ENCODE peak calls at places on chromosomes 2 and 18, in eight cellular contexts. One of them, this sample, is unnamed.

GRCh38 chr2:74703373-74703772 is 49.3 kb downstream of the SEMA4F start:
- DNase-seq in transverse colon: no peak
- DNase-seq in spleen: no peak
- DNase-seq in breast epithelium: no peak
- DNase-seq in K562: no peak
- DNase-seq in HCT116: no peak
- DNase-seq in suprapubic skin: no peak
- DNase-seq in endothelial cell of umbilical vein: no peak
- DNase-seq in this sample: no peak

GRCh38 chr2:134411828-134412638 is 158.2 kb downstream of the MGAT5 start:
- DNase-seq in transverse colon: peak
- DNase-seq in spleen: peak
- DNase-seq in breast epithelium: no peak
- DNase-seq in K562: peak
- DNase-seq in HCT116: peak
- DNase-seq in suprapubic skin: no peak
- DNase-seq in endothelial cell of umbilical vein: peak
- DNase-seq in this sample: peak

GRCh38 chr2:19738707-19739106 is 163.1 kb downstream of the TTC32 start:
- DNase-seq in transverse colon: peak
- DNase-seq in spleen: no peak
- DNase-seq in breast epithelium: no peak
- DNase-seq in K562: no peak
- DNase-seq in HCT116: no peak
- DNase-seq in suprapubic skin: peak
- DNase-seq in endothelial cell of umbilical vein: no peak
- DNase-seq in this sample: no peak

GRCh38 chr2:128798502-128799283 is 480.0 kb upstream of the HS6ST1 start:
- DNase-seq in transverse colon: no peak
- DNase-seq in spleen: no peak
- DNase-seq in breast epithelium: no peak
- DNase-seq in K562: no peak
- DNase-seq in HCT116: no peak
- DNase-seq in suprapubic skin: peak
- DNase-seq in endothelial cell of umbilical vein: no peak
- DNase-seq in this sample: no peak

GRCh38 chr2:75130171-75130570 is 69.1 kb downstream of the TACR1 start:
- DNase-seq in transverse colon: no peak
- DNase-seq in spleen: no peak
- DNase-seq in breast epithelium: no peak
- DNase-seq in K562: no peak
- DNase-seq in HCT116: no peak
- DNase-seq in suprapubic skin: no peak
- DNase-seq in endothelial cell of umbilical vein: no peak
- DNase-seq in this sample: no peak

GRCh38 chr18:13710460-13710859 is 15.9 kb downstream of the FAM210A start:
- DNase-seq in transverse colon: no peak
- DNase-seq in spleen: no peak
- DNase-seq in breast epithelium: no peak
- DNase-seq in K562: no peak
- DNase-seq in HCT116: peak
- DNase-seq in suprapubic skin: no peak
- DNase-seq in endothelial cell of umbilical vein: no peak
- DNase-seq in this sample: no peak

GRCh38 chr2:128635361-128635900 is 316.8 kb upstream of the HS6ST1 start:
- DNase-seq in transverse colon: no peak
- DNase-seq in spleen: peak
- DNase-seq in breast epithelium: peak
- DNase-seq in K562: no peak
- DNase-seq in HCT116: no peak
- DNase-seq in suprapubic skin: peak
- DNase-seq in endothelial cell of umbilical vein: no peak
- DNase-seq in this sample: no peak

GRCh38 chr2:173101687-173102086 is 26.0 kb downstream of the MAP3K20 start:
- DNase-seq in transverse colon: no peak
- DNase-seq in spleen: no peak
- DNase-seq in breast epithelium: no peak
- DNase-seq in K562: no peak
- DNase-seq in HCT116: no peak
- DNase-seq in suprapubic skin: no peak
- DNase-seq in endothelial cell of umbilical vein: no peak
- DNase-seq in this sample: no peak

GRCh38 chr2:132654968-132655367 is 15.0 kb downstream of the LYPD1 start:
- DNase-seq in transverse colon: no peak
- DNase-seq in spleen: no peak
- DNase-seq in breast epithelium: no peak
- DNase-seq in K562: no peak
- DNase-seq in HCT116: no peak
- DNase-seq in suprapubic skin: no peak
- DNase-seq in endothelial cell of umbilical vein: no peak
- DNase-seq in this sample: no peak

GRCh38 chr18:12015697-12016062 is 34.4 kb downstream of the IMPA2 start:
- DNase-seq in transverse colon: peak
- DNase-seq in spleen: peak
- DNase-seq in breast epithelium: no peak
- DNase-seq in K562: no peak
- DNase-seq in HCT116: no peak
- DNase-seq in suprapubic skin: no peak
- DNase-seq in endothelial cell of umbilical vein: peak
- DNase-seq in this sample: peak

GRCh38 chr2:130261970-130262760 is 63.9 kb upstream of the TUBA3E start:
- DNase-seq in transverse colon: no peak
- DNase-seq in spleen: no peak
- DNase-seq in breast epithelium: no peak
- DNase-seq in K562: no peak
- DNase-seq in HCT116: no peak
- DNase-seq in suprapubic skin: no peak
- DNase-seq in endothelial cell of umbilical vein: no peak
- DNase-seq in this sample: no peak

GRCh38 chr2:64204006-64204632 is 59.9 kb upstream of the PELI1 start:
- DNase-seq in transverse colon: peak
- DNase-seq in spleen: peak
- DNase-seq in breast epithelium: no peak
- DNase-seq in K562: no peak
- DNase-seq in HCT116: no peak
- DNase-seq in suprapubic skin: peak
- DNase-seq in endothelial cell of umbilical vein: peak
- DNase-seq in this sample: no peak

GRCh38 chr2:18311413-18311812 is 249.0 kb downstream of the RDH14 start:
- DNase-seq in transverse colon: no peak
- DNase-seq in spleen: no peak
- DNase-seq in breast epithelium: no peak
- DNase-seq in K562: no peak
- DNase-seq in HCT116: no peak
- DNase-seq in suprapubic skin: no peak
- DNase-seq in endothelial cell of umbilical vein: no peak
- DNase-seq in this sample: peak

DNA sequence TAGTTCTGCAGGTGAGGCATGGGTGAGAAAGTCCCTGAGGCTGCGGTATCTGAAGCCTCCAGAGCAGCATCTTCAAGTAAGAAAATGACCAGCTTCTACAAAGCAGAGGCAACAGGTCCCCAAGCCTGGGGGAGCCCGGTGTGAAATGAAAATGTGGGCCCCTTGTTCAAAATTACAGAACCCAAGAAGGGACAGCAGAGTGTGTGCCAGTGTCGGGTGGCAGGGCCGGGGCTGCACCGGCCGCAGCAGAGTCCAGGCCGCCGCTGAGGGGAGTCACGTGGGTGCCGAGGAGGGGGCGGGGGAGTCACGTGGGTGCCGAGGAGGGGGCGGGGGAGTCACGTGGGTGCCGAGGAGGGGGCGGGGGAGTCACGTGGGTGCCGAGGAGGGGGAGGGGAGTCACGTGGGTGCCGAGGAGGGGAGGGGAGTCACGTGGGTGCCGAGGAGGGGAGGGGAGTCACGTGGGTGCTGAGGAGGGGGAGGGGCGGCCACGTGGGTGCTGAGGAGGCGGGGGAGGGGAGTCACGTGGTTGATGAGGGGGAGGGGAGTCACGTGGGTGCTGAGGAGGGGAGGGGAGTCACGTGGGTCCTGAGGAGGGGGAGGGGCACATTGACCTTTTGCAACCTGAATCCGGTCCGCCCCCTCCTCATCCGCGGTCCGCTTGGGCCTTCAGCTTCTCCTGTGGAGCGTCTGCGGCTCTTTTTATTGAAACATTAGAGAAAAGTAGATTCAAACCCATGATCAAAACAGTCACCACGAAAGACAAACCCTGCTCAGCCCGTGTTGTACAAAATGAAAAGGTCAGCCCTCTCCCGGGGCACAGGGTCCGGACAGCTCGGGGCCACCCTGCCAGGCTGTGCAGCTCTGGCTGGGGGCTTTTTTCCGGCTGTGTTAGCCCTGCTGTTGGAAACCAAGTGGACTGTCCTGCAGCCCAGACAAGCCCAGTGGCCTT is 10.4 kb downstream of the COLEC11 start:
- DNase-seq in transverse colon: no peak
- DNase-seq in spleen: peak
- DNase-seq in breast epithelium: no peak
- DNase-seq in K562: peak
- DNase-seq in HCT116: peak
- DNase-seq in suprapubic skin: peak
- DNase-seq in endothelial cell of umbilical vein: no peak
- DNase-seq in this sample: no peak
- H3K27ac ChIP-seq in transverse colon: no peak
- H3K27ac ChIP-seq in spleen: peak
- H3K27ac ChIP-seq in breast epithelium: peak
- H3K27ac ChIP-seq in K562: peak
- H3K27ac ChIP-seq in HCT116: peak
- H3K27ac ChIP-seq in suprapubic skin: no peak
- H3K27ac ChIP-seq in endothelial cell of umbilical vein: no peak
- H3K27ac ChIP-seq in this sample: no peak

GRCh38 chr2:97870396-97870843 is 125.3 kb downstream of the TMEM131 start:
- DNase-seq in transverse colon: no peak
- DNase-seq in spleen: no peak
- DNase-seq in breast epithelium: no peak
- DNase-seq in K562: peak
- DNase-seq in HCT116: peak
- DNase-seq in suprapubic skin: no peak
- DNase-seq in endothelial cell of umbilical vein: peak
- DNase-seq in this sample: no peak
- TF ChIP-seq POLR2AphosphoS5 in transverse colon: no peak
- TF ChIP-seq POLR2AphosphoS5 in spleen: no peak
- TF ChIP-seq POLR2AphosphoS5 in breast epithelium: no peak
- TF ChIP-seq POLR2AphosphoS5 in K562: no peak
- TF ChIP-seq POLR2AphosphoS5 in HCT116: peak
- TF ChIP-seq POLR2AphosphoS5 in suprapubic skin: peak
- TF ChIP-seq POLR2AphosphoS5 in endothelial cell of umbilical vein: peak
- TF ChIP-seq POLR2AphosphoS5 in this sample: no peak

DNA sequence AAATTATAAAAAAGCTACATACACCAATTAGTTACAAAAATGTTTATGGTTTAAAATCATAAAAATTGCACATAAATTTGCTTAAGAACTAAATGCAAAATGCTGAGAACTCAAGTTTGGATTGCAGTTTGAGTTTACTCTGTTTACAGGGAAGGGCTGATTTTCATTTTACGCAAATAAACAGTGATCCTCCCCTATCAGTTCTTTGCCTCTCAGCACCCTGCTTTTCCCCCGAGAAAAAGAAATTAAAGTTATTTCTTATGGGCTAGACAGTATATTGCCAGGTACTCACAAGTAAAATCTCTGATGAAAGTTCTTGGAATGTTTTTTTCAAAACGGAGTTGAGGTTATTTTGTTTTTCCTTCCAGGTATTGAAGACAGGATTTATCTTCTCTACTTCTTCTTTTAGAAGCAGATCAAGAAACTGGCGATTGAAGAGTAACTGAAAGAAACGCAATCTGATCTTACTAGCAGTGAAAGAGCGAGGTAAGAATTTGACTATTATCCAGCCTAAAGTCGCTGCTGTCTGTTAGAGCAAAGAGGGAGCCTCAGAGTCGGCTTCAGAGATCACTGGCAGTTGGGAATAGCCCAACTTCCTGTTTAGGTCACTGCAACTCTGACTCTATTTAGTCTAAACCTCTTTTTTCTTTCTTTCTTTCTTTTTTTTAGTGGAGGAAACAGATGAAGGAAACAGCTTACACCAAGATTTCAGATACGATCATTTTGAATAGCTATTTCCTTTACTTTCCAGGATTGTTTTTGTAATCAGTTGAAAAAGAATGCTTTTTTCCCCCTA is at the start of gene TFPI:
- DNase-seq in transverse colon: no peak
- DNase-seq in spleen: no peak
- DNase-seq in breast epithelium: no peak
- DNase-seq in K562: peak
- DNase-seq in HCT116: no peak
- DNase-seq in suprapubic skin: no peak
- DNase-seq in endothelial cell of umbilical vein: peak
- DNase-seq in this sample: no peak
- TF ChIP-seq POLR2A in transverse colon: peak
- TF ChIP-seq POLR2A in spleen: no peak
- TF ChIP-seq POLR2A in breast epithelium: no peak
- TF ChIP-seq POLR2A in K562: peak
- TF ChIP-seq POLR2A in HCT116: no peak
- TF ChIP-seq POLR2A in suprapubic skin: no peak
- TF ChIP-seq POLR2A in endothelial cell of umbilical vein: peak
- TF ChIP-seq POLR2A in this sample: no peak

GRCh38 chr2:54871457-54872103 is 148.1 kb downstream of the EML6 start:
- DNase-seq in transverse colon: no peak
- DNase-seq in spleen: no peak
- DNase-seq in breast epithelium: no peak
- DNase-seq in K562: no peak
- DNase-seq in HCT116: no peak
- DNase-seq in suprapubic skin: no peak
- DNase-seq in endothelial cell of umbilical vein: no peak
- DNase-seq in this sample: no peak
- H3K27ac ChIP-seq in transverse colon: no peak
- H3K27ac ChIP-seq in spleen: no peak
- H3K27ac ChIP-seq in breast epithelium: no peak
- H3K27ac ChIP-seq in K562: no peak
- H3K27ac ChIP-seq in HCT116: no peak
- H3K27ac ChIP-seq in suprapubic skin: no peak
- H3K27ac ChIP-seq in endothelial cell of umbilical vein: no peak
- H3K27ac ChIP-seq in this sample: no peak